ENCODE peak calls at places on chromosomes 16 and 17, in six cellular contexts. R is coronary artery, V is B cell, B is fibroblast of pulmonary artery, F is psoas muscle, O is T-helper 17 cell. E is an unnamed sample.

GRCh38 chr17:10754109-10754508 is 24.3 kb upstream of the TMEM220 start:
- DNase-seq in R (no peak), V (no peak), B (peak; percentile 33), F (peak; percentile 24), O (no peak), E (peak; percentile 30)

GRCh38 chr16:13863075-13863765 is 56.7 kb upstream of the ERCC4 start:
- DNase-seq in R (no peak), V (no peak), B (peak; percentile 1), F (no peak), O (no peak), E (no peak)

GRCh38 chr17:35865412-35866355 is 3.0 kb downstream of the HEATR9 start:
- DNase-seq in R (no peak), V (no peak), B (peak; percentile 65), F (no peak), O (no peak), E (no peak)

GRCh38 chr17:56779898-56780777 is 53.6 kb downstream of the C17orf67 start:
- DNase-seq in R (peak; percentile 79), V (peak; percentile 74), B (peak; percentile 61), F (peak; percentile 75), O (peak; percentile 77), E (peak; percentile 87)

GRCh38 chr16:9827062-9827752 is 355.0 kb downstream of the GRIN2A start:
- DNase-seq in R (no peak), V (no peak), B (no peak), F (no peak), O (no peak), E (no peak)

GRCh38 chr16:64412578-64413280 is 709.1 kb downstream of the CDH11 start:
- DNase-seq in R (no peak), V (no peak), B (peak; percentile 35), F (peak; percentile 22), O (no peak), E (no peak)

GRCh38 chr16:75087040-75087979 is 29.3 kb downstream of the LDHD start:
- DNase-seq in R (no peak), V (no peak), B (peak; percentile 89), F (no peak), O (no peak), E (no peak)

GRCh38 chr16:86244188-86244587 is 266.1 kb upstream of the FOXF1 start:
- DNase-seq in R (no peak), V (no peak), B (no peak), F (no peak), O (no peak), E (no peak)

GRCh38 chr16:11111891-11112634 is 143.9 kb downstream of the SOCS1 start:
- DNase-seq in R (no peak), V (no peak), B (no peak), F (no peak), O (no peak), E (no peak)

GRCh38 chr17:71516149-71516548 is 604.7 kb upstream of the SOX9 start:
- DNase-seq in R (no peak), V (no peak), B (no peak), F (no peak), O (no peak), E (no peak)

GRCh38 chr17:81030726-81031570 is 4.0 kb upstream of the BAIAP2 start:
- DNase-seq in R (peak; percentile 66), V (no peak), B (peak; percentile 31), F (peak; percentile 14), O (no peak), E (no peak)

GRCh38 chr16:2706611-2707311 is 13.3 kb downstream of the PRSS27 start:
- DNase-seq in R (no peak), V (no peak), B (no peak), F (peak; percentile 18), O (no peak), E (no peak)

GRCh38 chr16:57266531-57267268 is 17.8 kb downstream of the PLLP start:
- DNase-seq in R (no peak), V (no peak), B (no peak), F (no peak), O (no peak), E (peak; percentile 14)

GRCh38 chr16:14303182-14303618 is 232.1 kb downstream of the MRTFB start:
- DNase-seq in R (no peak), V (no peak), B (peak; percentile 34), F (no peak), O (no peak), E (no peak)

GRCh38 chr17:44722254-44722653 is 13.8 kb downstream of the DBF4B start:
- DNase-seq in R (no peak), V (no peak), B (no peak), F (no peak), O (no peak), E (no peak)

GRCh38 chr17:9825751-9826150 is at the start of gene GLP2R:
- DNase-seq in R (no peak), V (no peak), B (no peak), F (no peak), O (no peak), E (no peak)

GRCh38 chr17:27818311-27819170 is 18.2 kb upstream of the NOS2 start:
- DNase-seq in R (no peak), V (no peak), B (peak; percentile 15), F (no peak), O (no peak), E (no peak)

GRCh38 chr16:88973007-88973410 is 4.0 kb downstream of the CBFA2T3 start:
- DNase-seq in R (no peak), V (no peak), B (no peak), F (no peak), O (no peak), E (no peak)

GRCh38 chr17:4003501-4004421 is 39.5 kb upstream of the ATP2A3 start:
- DNase-seq in R (no peak), V (no peak), B (no peak), F (no peak), O (no peak), E (no peak)

GRCh38 chr16:65287307-65287706 is 165.4 kb upstream of the CDH11 start:
- DNase-seq in R (no peak), V (no peak), B (no peak), F (no peak), O (no peak), E (no peak)

GRCh38 chr17:14297161-14297851 is 3.6 kb upstream of the HS3ST3B1 start:
- DNase-seq in R (no peak), V (no peak), B (peak; percentile 60), F (peak; percentile 55), O (peak; percentile 34), E (peak; percentile 53)

GRCh38 chr16:14301150-14302030 is 230.3 kb downstream of the MRTFB start:
- DNase-seq in R (no peak), V (no peak), B (no peak), F (peak; percentile 44), O (no peak), E (no peak)

GRCh38 chr16:57893559-57894389 is 77.2 kb downstream of the CNGB1 start:
- DNase-seq in R (no peak), V (no peak), B (peak; percentile 97), F (no peak), O (no peak), E (no peak)

GRCh38 chr17:5078106-5079028 is at the start of gene ZFP3:
- DNase-seq in R (peak; percentile 89), V (peak; percentile 90), B (peak; percentile 82), F (peak; percentile 92), O (peak; percentile 41), E (peak; percentile 75)

GRCh38 chr17:36848008-36848902 is 89.0 kb upstream of the LHX1 start:
- DNase-seq in R (no peak), V (no peak), B (peak; percentile 21), F (no peak), O (no peak), E (no peak)

GRCh38 chr17:76382305-76382802 is 2.1 kb upstream of the SPHK1 start:
- DNase-seq in R (no peak), V (no peak), B (no peak), F (peak; percentile 37), O (no peak), E (peak; percentile 49)

GRCh38 chr17:44655983-44656700 is at the start of gene MEIOC:
- DNase-seq in R (no peak), V (peak; percentile 46), B (no peak), F (no peak), O (no peak), E (peak; percentile 62)

GRCh38 chr17:62705116-62705515 is 77.6 kb downstream of the MRC2 start:
- DNase-seq in R (no peak), V (no peak), B (no peak), F (no peak), O (no peak), E (no peak)

GRCh38 chr16:78461496-78461938 is 362.1 kb downstream of the WWOX start:
- DNase-seq in R (no peak), V (no peak), B (no peak), F (no peak), O (no peak), E (no peak)

GRCh38 chr17:27423651-27424050 is 32.6 kb upstream of the KSR1 start:
- DNase-seq in R (no peak), V (no peak), B (no peak), F (no peak), O (no peak), E (no peak)

GRCh38 chr16:15041260-15042011 is 14.4 kb downstream of the NTAN1 start:
- DNase-seq in R (peak; percentile 87), V (no peak), B (peak; percentile 64), F (peak; percentile 82), O (no peak), E (no peak)

GRCh38 chr17:56678249-56679144 is 85.0 kb downstream of the NOG start:
- DNase-seq in R (no peak), V (no peak), B (no peak), F (no peak), O (no peak), E (no peak)

GRCh38 chr17:63911657-63912100 is 621 bp upstream of the CSHL1 start:
- DNase-seq in R (no peak), V (peak; percentile 68), B (peak; percentile 30), F (no peak), O (peak; percentile 36), E (peak; percentile 77)

GRCh38 chr16:73131153-73131862 is 83.4 kb upstream of the ZFHX3 start:
- DNase-seq in R (no peak), V (no peak), B (no peak), F (no peak), O (no peak), E (no peak)

GRCh38 chr17:56699186-56699895 is 105.8 kb downstream of the NOG start:
- DNase-seq in R (no peak), V (no peak), B (peak; percentile 80), F (peak; percentile 78), O (no peak), E (no peak)

GRCh38 chr17:29617481-29618271 is 5.0 kb downstream of the CORO6 start:
- DNase-seq in R (peak; percentile 76), V (peak; percentile 85), B (peak; percentile 68), F (peak; percentile 74), O (peak; percentile 82), E (peak; percentile 91)

GRCh38 chr17:18217412-18218015 is 7.9 kb upstream of the LLGL1 start:
- DNase-seq in R (no peak), V (peak; percentile 78), B (peak; percentile 66), F (peak; percentile 77), O (peak; percentile 56), E (peak; percentile 79)

GRCh38 chr16:50680907-50681885 is at the start of gene SNX20:
- DNase-seq in R (no peak), V (peak; percentile 79), B (no peak), F (no peak), O (peak; percentile 42), E (peak; percentile 60)

GRCh38 chr16:24098896-24099295 is 157.2 kb upstream of the CACNG3 start:
- DNase-seq in R (no peak), V (no peak), B (no peak), F (no peak), O (no peak), E (no peak)

GRCh38 chr17:37820313-37821024 is 75.6 kb upstream of the HNF1B start:
- DNase-seq in R (no peak), V (no peak), B (no peak), F (no peak), O (no peak), E (no peak)